ENCODE peak calls at places on chromosomes 3 and 15, in six cellular contexts. One of them, this sample, is unnamed. For H3K4me1, the result is how much of the 10 kb centered on the place peaks cover.

GRCh38 chr3:136682740-136683312 is 69.4 kb downstream of the STAG1 start:
- ATAC-seq in HepG2: no peak
- ATAC-seq in upper lobe of left lung: no peak
- ATAC-seq in GM12878: peak
- ATAC-seq in K562: no peak
- ATAC-seq in A549: no peak
- ATAC-seq in this sample: no peak

GRCh38 chr3:87082806-87083440 is 92.0 kb upstream of the VGLL3 start:
- ATAC-seq in upper lobe of left lung: peak
- ATAC-seq in K562: peak
- ATAC-seq in HepG2: peak
- ATAC-seq in A549: peak
- ATAC-seq in GM12878: peak
- ATAC-seq in this sample: peak

GRCh38 chr3:58607816-58608215 is 30.6 kb upstream of the FAM107A start:
- ATAC-seq in HepG2: no peak
- ATAC-seq in upper lobe of left lung: no peak
- ATAC-seq in K562: no peak
- ATAC-seq in A549: no peak
- ATAC-seq in GM12878: peak
- ATAC-seq in this sample: no peak

GRCh38 chr3:68945231-68945630 is 12.9 kb upstream of the TAFA4 start:
- ATAC-seq in A549: no peak
- ATAC-seq in upper lobe of left lung: no peak
- ATAC-seq in GM12878: no peak
- ATAC-seq in K562: no peak
- ATAC-seq in HepG2: no peak
- ATAC-seq in this sample: no peak

GRCh38 chr3:13078158-13078905 is 5.1 kb upstream of the IQSEC1 start:
- ATAC-seq in upper lobe of left lung: no peak
- ATAC-seq in HepG2: no peak
- ATAC-seq in GM12878: no peak
- ATAC-seq in A549: no peak
- ATAC-seq in K562: no peak
- ATAC-seq in this sample: no peak

GRCh38 chr3:155676252-155676981 is 68.5 kb downstream of the PLCH1 start:
- ATAC-seq in GM12878: no peak
- ATAC-seq in HepG2: peak
- ATAC-seq in A549: peak
- ATAC-seq in upper lobe of left lung: peak
- ATAC-seq in K562: no peak
- ATAC-seq in this sample: no peak

GRCh38 chr15:84398763-84399701 is 163.5 kb downstream of the GOLGA6L4 start:
- ATAC-seq in A549: peak
- ATAC-seq in upper lobe of left lung: peak
- ATAC-seq in K562: peak
- ATAC-seq in HepG2: no peak
- ATAC-seq in GM12878: no peak
- ATAC-seq in this sample: no peak

GRCh38 chr3:105828703-105829102 is 40.1 kb downstream of the CBLB start:
- ATAC-seq in A549: no peak
- ATAC-seq in K562: no peak
- ATAC-seq in HepG2: no peak
- ATAC-seq in upper lobe of left lung: no peak
- ATAC-seq in GM12878: peak
- ATAC-seq in this sample: no peak

GRCh38 chr3:191353022-191353777 is 22.9 kb upstream of the UTS2B start:
- ATAC-seq in HepG2: peak
- ATAC-seq in K562: no peak
- ATAC-seq in GM12878: peak
- ATAC-seq in A549: no peak
- ATAC-seq in upper lobe of left lung: no peak
- ATAC-seq in this sample: no peak

GRCh38 chr15:73850228-73850627 is 23.1 kb upstream of the TBC1D21 start:
- ATAC-seq in upper lobe of left lung: no peak
- ATAC-seq in A549: no peak
- ATAC-seq in K562: no peak
- ATAC-seq in HepG2: no peak
- ATAC-seq in GM12878: no peak
- ATAC-seq in this sample: no peak

GRCh38 chr15:101637038-101637437 is 15.1 kb downstream of the TM2D3 start:
- ATAC-seq in HepG2: no peak
- ATAC-seq in GM12878: no peak
- ATAC-seq in K562: no peak
- ATAC-seq in A549: no peak
- ATAC-seq in upper lobe of left lung: no peak
- ATAC-seq in this sample: no peak

DNA sequence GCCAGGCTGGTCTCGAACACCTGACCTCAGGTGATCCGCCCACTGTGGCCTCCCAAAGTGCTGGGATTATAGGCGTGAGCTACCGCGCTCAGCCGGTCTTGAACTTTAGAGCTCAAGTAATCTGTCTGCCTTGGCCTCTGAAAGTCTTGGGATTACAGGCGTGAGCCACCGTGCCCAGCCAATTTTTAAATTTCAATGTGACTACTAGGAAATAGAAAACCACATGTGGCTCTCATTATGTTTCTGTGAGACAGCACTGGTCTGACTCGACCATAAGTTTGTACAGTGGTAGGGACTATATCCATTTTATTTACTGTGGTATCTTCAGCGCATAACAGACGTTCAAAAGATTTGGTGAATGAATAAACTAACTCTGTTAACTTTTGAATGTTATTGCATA is 9.1 kb downstream of the ZFAND6 start:
- ATAC-seq in upper lobe of left lung: peak
- ATAC-seq in A549: no peak
- ATAC-seq in HepG2: no peak
- ATAC-seq in K562: peak
- ATAC-seq in GM12878: peak
- ATAC-seq in this sample: no peak
- H3K4me1 ChIP-seq in upper lobe of left lung: under half
- H3K4me1 ChIP-seq in A549: under half
- H3K4me1 ChIP-seq in HepG2: half or more
- H3K4me1 ChIP-seq in K562: under half
- H3K4me1 ChIP-seq in GM12878: under half
- H3K4me1 ChIP-seq in this sample: under half

DNA sequence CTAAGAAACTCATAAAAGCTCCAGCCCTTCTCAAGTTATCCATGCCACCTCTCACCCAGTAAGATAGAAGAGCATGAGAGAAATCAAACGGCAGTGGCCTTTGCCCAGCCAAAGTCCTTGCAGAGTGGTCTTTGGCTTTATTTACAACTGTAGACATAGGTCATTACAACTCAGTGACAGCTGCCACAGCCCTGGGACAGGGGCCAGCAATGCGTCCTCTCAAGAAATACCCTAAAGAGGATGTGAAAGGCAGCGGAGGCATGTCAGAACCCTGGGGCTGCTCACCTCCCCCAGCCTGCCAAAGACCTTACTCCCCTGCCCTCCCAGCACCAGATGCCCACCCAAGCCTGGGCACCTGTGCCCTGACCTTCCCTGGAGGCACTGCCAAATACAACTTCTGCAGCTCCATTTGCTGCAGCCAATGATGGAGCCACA is 6.3 kb downstream of the ACAA1 start:
- ATAC-seq in HepG2: peak
- ATAC-seq in A549: no peak
- ATAC-seq in upper lobe of left lung: no peak
- ATAC-seq in GM12878: peak
- ATAC-seq in K562: no peak
- ATAC-seq in this sample: no peak
- TF ChIP-seq EP300 in HepG2: no peak
- TF ChIP-seq EP300 in A549: no peak
- TF ChIP-seq EP300 in upper lobe of left lung: no peak
- TF ChIP-seq EP300 in GM12878: no peak
- TF ChIP-seq EP300 in K562: no peak
- TF ChIP-seq EP300 in this sample: no peak

GRCh38 chr3:152291238-152291637 is 22.5 kb downstream of the MBNL1 start:
- ATAC-seq in GM12878: no peak
- ATAC-seq in K562: no peak
- ATAC-seq in upper lobe of left lung: no peak
- ATAC-seq in A549: no peak
- ATAC-seq in HepG2: no peak
- ATAC-seq in this sample: no peak

GRCh38 chr3:152290374-152290773 is 21.6 kb downstream of the MBNL1 start:
- ATAC-seq in K562: no peak
- ATAC-seq in GM12878: no peak
- ATAC-seq in A549: no peak
- ATAC-seq in upper lobe of left lung: no peak
- ATAC-seq in HepG2: no peak
- ATAC-seq in this sample: no peak

GRCh38 chr3:152291649-152292066 is 22.9 kb downstream of the MBNL1 start:
- ATAC-seq in HepG2: no peak
- ATAC-seq in K562: peak
- ATAC-seq in A549: peak
- ATAC-seq in GM12878: peak
- ATAC-seq in upper lobe of left lung: no peak
- ATAC-seq in this sample: no peak

GRCh38 chr3:152287898-152288576 is 19.3 kb downstream of the MBNL1 start:
- ATAC-seq in A549: no peak
- ATAC-seq in upper lobe of left lung: no peak
- ATAC-seq in K562: no peak
- ATAC-seq in HepG2: no peak
- ATAC-seq in GM12878: no peak
- ATAC-seq in this sample: no peak

GRCh38 chr3:152289708-152290107 is 21.0 kb downstream of the MBNL1 start:
- ATAC-seq in K562: no peak
- ATAC-seq in GM12878: no peak
- ATAC-seq in HepG2: no peak
- ATAC-seq in upper lobe of left lung: no peak
- ATAC-seq in A549: no peak
- ATAC-seq in this sample: no peak
- H3K27ac ChIP-seq in K562: no peak
- H3K27ac ChIP-seq in GM12878: no peak
- H3K27ac ChIP-seq in HepG2: no peak
- H3K27ac ChIP-seq in upper lobe of left lung: no peak
- H3K27ac ChIP-seq in A549: no peak
- H3K27ac ChIP-seq in this sample: no peak

GRCh38 chr15:35975941-35976340 is 430.0 kb upstream of the DPH6 start:
- ATAC-seq in K562: no peak
- ATAC-seq in A549: no peak
- ATAC-seq in HepG2: no peak
- ATAC-seq in upper lobe of left lung: no peak
- ATAC-seq in GM12878: no peak
- ATAC-seq in this sample: no peak

GRCh38 chr15:35973019-35973418 is 427.1 kb upstream of the DPH6 start:
- ATAC-seq in GM12878: no peak
- ATAC-seq in HepG2: no peak
- ATAC-seq in upper lobe of left lung: no peak
- ATAC-seq in A549: no peak
- ATAC-seq in K562: no peak
- ATAC-seq in this sample: no peak
- H3K4me1 ChIP-seq in GM12878: under half
- H3K4me1 ChIP-seq in HepG2: under half
- H3K4me1 ChIP-seq in upper lobe of left lung: under half
- H3K4me1 ChIP-seq in A549: under half
- H3K4me1 ChIP-seq in K562: under half
- H3K4me1 ChIP-seq in this sample: under half

GRCh38 chr3:124893526-124893925 is 6.4 kb upstream of the ITGB5 start:
- ATAC-seq in GM12878: no peak
- ATAC-seq in HepG2: no peak
- ATAC-seq in upper lobe of left lung: no peak
- ATAC-seq in K562: no peak
- ATAC-seq in A549: no peak
- ATAC-seq in this sample: peak
- TF ChIP-seq EP300 in GM12878: no peak
- TF ChIP-seq EP300 in HepG2: no peak
- TF ChIP-seq EP300 in upper lobe of left lung: no peak
- TF ChIP-seq EP300 in K562: no peak
- TF ChIP-seq EP300 in A549: no peak
- TF ChIP-seq EP300 in this sample: peak

DNA sequence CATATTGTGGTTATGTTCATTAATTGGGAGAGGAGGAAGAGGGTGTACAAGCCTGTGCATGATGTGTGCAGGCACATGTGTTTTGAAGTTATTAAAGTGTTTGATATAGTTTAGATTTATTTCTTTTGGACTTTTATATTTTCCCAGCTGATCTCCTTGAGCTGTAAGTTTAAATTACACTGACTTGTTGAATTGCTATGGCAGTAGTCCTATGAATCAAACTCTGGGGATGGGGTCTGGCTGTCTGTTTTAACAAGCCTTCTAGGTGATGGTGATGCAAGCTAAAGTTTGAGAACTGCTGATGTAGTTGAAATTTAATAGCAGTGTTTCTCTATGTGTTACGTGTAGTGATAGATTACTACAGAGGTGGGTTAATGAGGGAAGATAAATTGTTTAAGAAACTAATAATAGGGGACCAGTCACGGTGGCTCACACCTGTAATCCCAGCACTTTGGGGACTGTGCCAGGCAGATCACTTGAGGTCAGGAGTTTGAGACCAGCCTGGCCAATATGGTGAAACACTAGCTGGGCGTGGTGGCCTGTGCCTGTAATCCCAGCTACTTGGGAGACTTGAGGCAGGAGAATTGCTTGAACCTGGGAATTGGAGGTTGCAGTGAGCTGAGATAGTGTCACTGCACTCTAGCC is 7.0 kb downstream of the ARIH1 start:
- ATAC-seq in upper lobe of left lung: no peak
- ATAC-seq in HepG2: no peak
- ATAC-seq in A549: no peak
- ATAC-seq in K562: no peak
- ATAC-seq in GM12878: peak
- ATAC-seq in this sample: no peak
- H3K27ac ChIP-seq in upper lobe of left lung: no peak
- H3K27ac ChIP-seq in HepG2: no peak
- H3K27ac ChIP-seq in A549: no peak
- H3K27ac ChIP-seq in K562: no peak
- H3K27ac ChIP-seq in GM12878: no peak
- H3K27ac ChIP-seq in this sample: peak

GRCh38 chr15:56988219-56988618 is 69.8 kb downstream of the TCF12 start:
- ATAC-seq in K562: peak
- ATAC-seq in GM12878: peak
- ATAC-seq in upper lobe of left lung: no peak
- ATAC-seq in A549: peak
- ATAC-seq in HepG2: peak
- ATAC-seq in this sample: no peak

GRCh38 chr15:56984681-56985515 is 66.5 kb downstream of the TCF12 start:
- ATAC-seq in A549: no peak
- ATAC-seq in HepG2: no peak
- ATAC-seq in GM12878: peak
- ATAC-seq in upper lobe of left lung: peak
- ATAC-seq in K562: no peak
- ATAC-seq in this sample: no peak

GRCh38 chr15:56989411-56989924 is 71.0 kb downstream of the TCF12 start:
- ATAC-seq in A549: peak
- ATAC-seq in K562: peak
- ATAC-seq in upper lobe of left lung: peak
- ATAC-seq in HepG2: peak
- ATAC-seq in GM12878: peak
- ATAC-seq in this sample: no peak

GRCh38 chr15:56985871-56986270 is 67.4 kb downstream of the TCF12 start:
- ATAC-seq in A549: no peak
- ATAC-seq in upper lobe of left lung: no peak
- ATAC-seq in HepG2: no peak
- ATAC-seq in GM12878: peak
- ATAC-seq in K562: no peak
- ATAC-seq in this sample: no peak

DNA sequence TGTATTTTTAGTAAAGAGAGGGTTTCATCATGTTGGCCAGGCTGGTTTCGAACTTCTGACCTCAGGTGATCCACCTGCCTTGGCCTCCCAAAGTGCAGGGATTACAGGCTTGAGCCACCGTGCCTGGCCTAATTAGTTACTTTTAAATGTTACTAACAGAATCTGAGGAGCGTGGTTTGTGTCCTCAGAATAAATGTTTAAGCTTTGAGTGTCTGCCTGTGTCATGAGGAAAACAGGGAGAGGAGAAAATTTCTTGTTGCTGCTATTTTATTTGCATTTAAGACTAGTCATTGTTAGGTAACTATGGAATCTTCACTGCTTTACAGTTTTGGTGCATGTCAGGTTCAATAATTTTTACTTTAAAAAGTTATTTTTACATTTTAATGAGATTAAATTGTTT is 68.8 kb downstream of the TCF12 start:
- ATAC-seq in upper lobe of left lung: no peak
- ATAC-seq in GM12878: no peak
- ATAC-seq in K562: no peak
- ATAC-seq in A549: no peak
- ATAC-seq in HepG2: no peak
- ATAC-seq in this sample: no peak
- H3K4me1 ChIP-seq in upper lobe of left lung: under half
- H3K4me1 ChIP-seq in GM12878: under half
- H3K4me1 ChIP-seq in K562: under half
- H3K4me1 ChIP-seq in A549: half or more
- H3K4me1 ChIP-seq in HepG2: under half
- H3K4me1 ChIP-seq in this sample: under half

This sample was measured in gastroesophageal sphincter.